ENCODE peak calls at places on chromosomes 7 and 10, in ten cellular contexts. S is AG10803; G is glutamatergic neuron; D is body of pancreas; Q is fibroblast of the aortic adventitia; K is GM10248; H is CD4-positive, alpha-beta T cell; U is foreskin keratinocyte; M is GM12865; N is tibial artery. Z is an unnamed sample.

GRCh38 chr10:102118867-102119266 is 1.3 kb downstream of the LDB1 start:
- DNase-seq in D (peak; percentile 34), N (peak; percentile 80), S (peak; percentile 48), H (no peak), Q (peak; percentile 33), K (no peak), G (no peak), M (peak; percentile 39), U (no peak), Z (no peak)

GRCh38 chr7:40008218-40008815 is 58.3 kb downstream of the CDK13 start:
- DNase-seq in S (peak; percentile 88), U (peak; percentile 44), N (no peak), Q (peak; percentile 93), K (no peak), H (no peak), D (no peak), G (no peak), M (no peak), Z (no peak)

GRCh38 chr7:131861620-131862346 is 305.4 kb upstream of the PODXL start:
- DNase-seq in K (no peak), M (no peak), S (peak; percentile 42), Q (peak; percentile 79), N (no peak), U (no peak), H (no peak), D (no peak), G (no peak), Z (no peak)

GRCh38 chr10:98299341-98299740 is 31.3 kb upstream of the LOXL4 start:
- DNase-seq in U (no peak), S (no peak), N (no peak), M (no peak), K (no peak), D (no peak), G (no peak), H (no peak), Q (no peak), Z (no peak)

GRCh38 chr10:131310904-131311660 is 439 bp downstream of the TCERG1L start:
- DNase-seq in M (no peak), N (no peak), H (no peak), K (no peak), D (no peak), U (no peak), Q (no peak), G (no peak), S (no peak), Z (no peak)

GRCh38 chr10:60349426-60349825 is 40.2 kb downstream of the ANK3 start:
- DNase-seq in S (no peak), M (no peak), U (no peak), D (no peak), Q (peak; percentile 45), N (no peak), G (no peak), K (no peak), H (no peak), Z (no peak)

GRCh38 chr7:100435401-100436304 is 644 bp downstream of the PPP1R35 start:
- DNase-seq in U (no peak), S (peak; percentile 27), D (peak; percentile 61), N (peak; percentile 75), M (peak; percentile 69), Q (no peak), K (peak; percentile 46), H (peak; percentile 53), G (peak; percentile 46), Z (no peak)

GRCh38 chr10:69348824-69349541 is 67.7 kb downstream of the TACR2 start:
- DNase-seq in U (peak; percentile 95), D (peak; percentile 21), H (no peak), K (no peak), G (no peak), M (peak; percentile 22), S (peak; percentile 93), Q (peak; percentile 99), N (peak; percentile 80), Z (peak; percentile 43)

GRCh38 chr10:105347487-105347886 is 706.4 kb downstream of the SORCS3 start:
- DNase-seq in Q (peak; percentile 39), H (no peak), K (no peak), D (no peak), G (no peak), U (peak; percentile 3), S (no peak), M (no peak), N (no peak), Z (no peak)

GRCh38 chr10:100825946-100826660 is 80.7 kb downstream of the PAX2 start:
- DNase-seq in Q (no peak), U (no peak), M (no peak), G (no peak), K (peak; percentile 50), N (no peak), H (no peak), S (no peak), D (no peak), Z (no peak)

DNA sequence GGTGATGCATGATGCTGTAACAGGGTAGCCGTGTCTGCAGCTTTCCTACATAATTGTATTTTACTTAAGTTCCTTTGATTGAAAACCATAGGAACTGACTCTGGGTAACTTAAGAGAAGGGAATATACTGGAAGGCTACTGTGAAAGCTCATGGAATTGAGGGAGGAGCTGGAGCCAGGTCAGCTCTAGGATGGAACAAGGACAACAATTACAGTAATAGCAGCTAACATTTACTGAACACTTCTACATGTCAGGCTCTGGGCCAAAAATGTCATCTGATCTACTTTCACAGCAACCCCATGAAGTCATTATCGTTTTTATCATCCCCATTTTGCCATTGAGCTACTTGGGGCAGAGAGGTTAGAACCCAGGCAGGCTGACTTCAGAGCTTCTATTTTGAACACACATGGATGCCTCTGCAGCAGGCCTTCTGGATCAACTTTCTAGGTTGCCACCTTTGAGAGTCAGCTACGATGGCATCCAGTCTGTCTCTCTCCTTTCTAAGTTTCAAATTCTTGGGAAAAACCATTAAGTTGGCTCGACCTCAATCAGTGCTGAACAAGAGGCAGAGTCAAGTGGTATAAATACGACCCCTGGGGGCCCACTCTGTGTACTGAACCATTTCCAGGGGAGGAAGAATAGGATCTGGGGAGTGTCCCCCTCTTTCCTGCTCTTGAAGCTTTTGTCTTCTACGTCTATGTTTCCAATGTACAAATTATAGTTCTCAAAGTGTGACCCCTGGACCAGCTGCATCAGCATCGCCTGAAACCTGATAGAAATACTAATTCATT is 272.3 kb upstream of the PLPP4 start:
- DNase-seq in Q (no peak), U (no peak), S (no peak), M (no peak), N (no peak), G (no peak), D (no peak), K (no peak), H (no peak), Z (no peak)
- TF ChIP-seq CTCF in Q (no peak), U (peak; percentile 4), S (no peak), M (no peak), N (no peak), G (no peak), D (no peak), K (no peak), H (no peak), Z (no peak)

DNA sequence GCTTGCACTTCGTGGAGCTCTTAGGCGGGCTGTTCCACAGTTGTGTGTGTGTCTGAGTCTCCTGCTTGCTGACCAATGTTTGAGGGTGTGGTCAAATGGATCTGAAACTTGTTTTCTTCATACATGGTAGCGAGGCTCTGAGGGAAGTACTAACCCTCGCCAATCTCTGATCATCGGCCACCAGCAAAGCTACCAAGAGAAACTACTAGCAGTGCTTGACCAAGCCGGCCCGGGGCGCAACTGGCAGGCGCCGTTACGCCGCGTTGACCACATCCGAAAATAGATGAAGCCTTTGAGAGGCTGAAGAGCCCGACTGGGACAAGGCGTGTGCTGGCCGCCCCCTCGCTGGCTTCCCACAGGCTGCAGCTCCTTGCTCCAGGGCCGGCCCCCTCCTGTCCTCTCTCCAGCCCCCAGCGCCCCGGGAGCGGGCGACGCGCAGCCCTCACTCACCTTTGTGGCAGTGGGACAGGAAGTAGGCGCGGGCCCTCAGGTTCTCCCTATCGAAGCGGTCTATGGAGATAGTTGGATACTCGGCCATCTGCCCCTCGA is 370 bp downstream of the DCLRE1C start:
- DNase-seq in H (no peak), G (peak; percentile 49), K (peak; percentile 42), N (no peak), M (peak; percentile 86), U (no peak), S (peak; percentile 68), Q (peak; percentile 68), D (peak; percentile 55), Z (peak; percentile 29)
- TF ChIP-seq CTCF in H (no peak), G (no peak), K (no peak), N (no peak), M (no peak), U (peak; percentile 2), S (peak; percentile 18), Q (peak; percentile 28), D (no peak), Z (no peak)

DNA sequence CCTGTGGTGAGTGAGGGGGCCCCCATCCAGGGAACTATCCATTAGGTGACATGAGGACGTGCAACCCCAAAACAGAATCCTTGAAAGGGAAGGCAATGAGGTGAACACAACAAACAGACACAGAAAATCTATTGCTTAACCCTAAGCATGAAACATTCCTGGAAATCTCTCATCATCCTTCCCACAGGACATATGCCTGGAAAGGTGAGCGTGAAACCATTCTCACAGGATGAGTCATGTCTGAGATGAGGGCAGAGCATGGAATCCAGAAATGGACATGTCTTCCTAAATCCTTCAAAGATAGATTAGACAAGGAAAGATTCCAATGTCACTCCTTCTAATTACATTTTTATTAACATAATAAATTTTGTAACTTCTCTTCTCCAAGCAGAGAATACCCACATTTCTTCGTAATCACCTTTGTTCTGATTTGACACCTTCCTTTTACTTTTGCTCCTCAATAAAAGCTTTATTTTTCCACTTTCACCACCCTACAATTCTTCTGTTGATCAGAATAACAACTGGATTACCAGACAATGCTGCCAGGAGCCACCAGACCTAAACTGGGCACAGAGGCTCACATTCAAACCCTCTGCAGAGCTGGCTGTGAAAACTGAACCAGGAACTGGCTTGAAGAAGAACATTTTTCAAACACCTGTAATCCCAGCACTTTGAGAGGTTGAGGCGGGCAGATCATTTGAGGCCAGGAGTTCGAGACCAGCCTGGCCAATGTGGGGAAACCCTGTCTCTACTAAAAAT is 67.2 kb downstream of the COBL start:
- DNase-seq in N (peak; percentile 51), H (no peak), D (no peak), S (no peak), K (no peak), M (no peak), Q (no peak), G (no peak), U (peak; percentile 55), Z (no peak)
- TF ChIP-seq CTCF in N (no peak), H (no peak), D (no peak), S (no peak), K (no peak), M (no peak), Q (no peak), G (no peak), U (no peak), Z (no peak)

DNA sequence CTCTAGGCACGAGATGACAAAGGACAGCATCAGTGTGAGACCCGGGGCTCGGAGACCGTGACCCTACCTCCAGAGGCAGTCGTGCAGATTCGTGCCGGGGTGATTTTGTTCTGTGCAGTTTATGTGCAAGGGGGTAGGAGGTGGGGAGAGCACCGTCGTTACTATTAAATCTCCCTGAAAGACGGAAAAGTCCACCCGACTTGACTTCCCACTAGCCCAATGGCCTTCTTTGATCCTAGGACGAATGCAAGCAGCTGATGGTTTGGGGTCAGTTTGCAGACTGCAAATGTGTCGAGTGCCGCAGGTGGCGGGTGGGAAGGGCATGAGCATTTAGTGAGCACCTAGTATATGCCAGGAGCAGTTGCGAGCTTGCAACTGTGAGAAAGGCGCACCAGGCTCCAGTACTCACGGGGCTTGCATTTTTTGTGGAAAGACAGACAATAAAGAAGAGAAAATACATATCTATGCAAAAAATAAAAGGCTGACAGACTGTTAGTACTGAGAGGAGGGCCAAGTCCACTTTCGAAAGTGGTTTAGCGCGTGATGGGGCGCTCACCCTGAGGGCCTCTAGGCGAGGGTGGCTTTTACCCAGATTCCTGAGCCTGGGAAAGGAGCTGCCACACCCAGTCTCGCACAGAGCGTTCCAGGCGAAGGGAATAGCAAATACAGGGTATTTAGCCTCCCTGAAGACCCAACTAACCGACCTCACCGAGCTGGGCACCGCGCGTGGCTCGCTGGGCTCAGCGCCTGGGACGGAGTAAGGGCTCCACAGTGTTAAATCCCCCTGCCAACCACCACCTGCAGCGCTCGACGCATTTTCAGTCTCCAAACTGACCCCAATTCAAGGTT is 941 bp upstream of the OSBPL3 start:
- DNase-seq in S (peak; percentile 50), K (peak; percentile 58), N (no peak), D (peak; percentile 37), G (no peak), Q (peak; percentile 56), M (peak; percentile 75), H (no peak), U (peak; percentile 51), Z (no peak)
- TF ChIP-seq CTCF in S (peak; percentile 2), K (no peak), N (no peak), D (no peak), G (peak; percentile 0), Q (peak; percentile 4), M (no peak), H (no peak), U (peak; percentile 45), Z (no peak)